ENCODE peak calls at places on chromosomes 2 and 18, in seven cellular contexts. J is activated gamma-delta T cell treated with anti-CD3 and anti-CD28 coated beads, Interleukin-2, amount 50 U/mL, for 16 hours; V is AG08395; B is caudate nucleus; L is immature natural killer cell; P is G401; R is activated CD4-positive, alpha-beta T cell treated with anti-CD3 and anti-CD28 coated beads, Interleukin-2, amount 10 ng/mL, durations not matched to agents 7 days and 5 days. O is an unnamed sample.

GRCh38 chr2:122063716-122064115 is 308.3 kb downstream of the TSN start:
- DNase-seq in B (no peak), J (no peak), P (no peak), V (no peak), L (no peak), R (no peak), O (no peak)

GRCh38 chr2:45578056-45578843 is 32.8 kb downstream of the SRBD1 start:
- DNase-seq in B (no peak), J (no peak), V (peak), L (peak), R (peak), P (no peak), O (peak)

GRCh38 chr2:188746727-188747126 is 227.4 kb upstream of the COL3A1 start:
- DNase-seq in P (no peak), V (no peak), B (no peak), R (no peak), L (no peak), J (no peak), O (no peak)

GRCh38 chr2:229141626-229142025 is 129.5 kb downstream of the PID1 start:
- DNase-seq in P (no peak), B (no peak), R (no peak), V (peak), L (no peak), J (no peak), O (no peak)

GRCh38 chr18:22551536-22552151 is 133.9 kb upstream of the CTAGE1 start:
- DNase-seq in P (no peak), B (no peak), J (no peak), R (no peak), L (no peak), V (peak), O (no peak)

GRCh38 chr2:201969938-201970785 is 63.5 kb upstream of the FZD7 start:
- DNase-seq in P (no peak), J (no peak), L (no peak), B (no peak), R (no peak), V (peak), O (no peak)

GRCh38 chr18:79581911-79582310 is 97.7 kb upstream of the CTDP1 start:
- DNase-seq in V (no peak), J (no peak), P (no peak), R (no peak), B (no peak), L (no peak), O (no peak)

GRCh38 chr2:135744761-135745314 is 3.2 kb downstream of the UBXN4 start:
- DNase-seq in J (no peak), L (no peak), V (peak), P (peak), R (peak), B (no peak), O (peak)

GRCh38 chr2:206443735-206444527 is 599 bp downstream of the ADAM23 start:
- DNase-seq in L (no peak), B (peak), P (peak), J (no peak), V (peak), R (peak), O (peak)

GRCh38 chr2:162333968-162334367 is 10.0 kb upstream of the GCA start:
- DNase-seq in V (peak), R (peak), L (no peak), J (no peak), B (no peak), P (peak), O (peak)

GRCh38 chr2:190315273-190315672 is 4.4 kb downstream of the HIBCH start:
- DNase-seq in R (no peak), J (no peak), V (no peak), B (no peak), P (no peak), L (no peak), O (no peak)

GRCh38 chr2:24111407-24111861 is 11.7 kb downstream of the PFN4 start:
- DNase-seq in J (no peak), L (no peak), V (no peak), B (no peak), P (no peak), R (no peak), O (no peak)

GRCh38 chr18:49869354-49869753 is 56.0 kb upstream of the ACAA2 start:
- DNase-seq in P (no peak), L (no peak), J (no peak), R (no peak), B (no peak), V (no peak), O (no peak)

GRCh38 chr2:239138610-239139009 is 262.2 kb downstream of the HDAC4 start:
- DNase-seq in P (no peak), J (no peak), L (no peak), V (no peak), R (no peak), B (no peak), O (peak)

GRCh38 chr2:189552991-189553404 is 27.6 kb downstream of the SLC40A1 start:
- DNase-seq in B (no peak), R (no peak), V (no peak), P (no peak), J (no peak), L (no peak), O (no peak)

GRCh38 chr18:36692331-36692730 is 136.5 kb downstream of the TPGS2 start:
- DNase-seq in R (no peak), J (no peak), L (no peak), B (no peak), V (peak), P (no peak), O (no peak)

GRCh38 chr2:160952462-160952861 is 207.8 kb upstream of the TANK start:
- DNase-seq in V (peak), B (no peak), L (no peak), P (peak), J (no peak), R (no peak), O (peak)

GRCh38 chr18:31578126-31578525 is 13.6 kb upstream of the TTR start:
- DNase-seq in P (no peak), R (no peak), B (no peak), L (no peak), V (no peak), J (no peak), O (no peak)

GRCh38 chr2:201257381-201257940 is 2.9 kb upstream of the CASP8 start:
- DNase-seq in R (peak), V (peak), J (no peak), P (peak), L (peak), B (no peak), O (peak)

GRCh38 chr18:21452808-21453511 is 147.5 kb downstream of the ESCO1 start:
- DNase-seq in P (peak), V (no peak), J (no peak), L (no peak), R (no peak), B (no peak), O (no peak)

GRCh38 chr2:36556847-36557246 is 41.1 kb downstream of the FEZ2 start:
- DNase-seq in R (no peak), V (peak), L (no peak), P (no peak), J (no peak), B (no peak), O (no peak)

GRCh38 chr2:165837122-165837521 is 43.1 kb upstream of the GALNT3 start:
- DNase-seq in R (no peak), B (no peak), V (peak), J (no peak), P (no peak), L (no peak), O (no peak)

GRCh38 chr2:3223080-3223923 is 154.3 kb downstream of the EIPR1 start:
- DNase-seq in V (no peak), J (peak), R (peak), B (no peak), L (peak), P (no peak), O (no peak)

GRCh38 chr2:128316777-128317185 is 1.9 kb downstream of the HS6ST1 start:
- DNase-seq in R (no peak), P (no peak), V (no peak), L (no peak), J (no peak), B (no peak), O (no peak)

GRCh38 chr2:113795405-113795920 is 39.0 kb upstream of the SLC35F5 start:
- DNase-seq in V (no peak), R (no peak), J (no peak), L (no peak), B (no peak), P (no peak), O (no peak)

GRCh38 chr2:43142921-43143438 is 83.4 kb downstream of the ZFP36L2 start:
- DNase-seq in B (no peak), P (no peak), R (peak), J (no peak), L (peak), V (no peak), O (no peak)

GRCh38 chr2:68086166-68086565 is 23.4 kb upstream of the C1D start:
- DNase-seq in L (no peak), R (no peak), B (no peak), V (no peak), J (no peak), P (no peak), O (no peak)

GRCh38 chr18:23412351-23412964 is 40.6 kb upstream of the RIOK3 start:
- DNase-seq in P (no peak), V (no peak), B (no peak), J (no peak), R (no peak), L (no peak), O (no peak)

GRCh38 chr2:150060341-150060740 is 427.1 kb downstream of the RND3 start:
- DNase-seq in L (no peak), B (no peak), P (no peak), V (peak), R (no peak), J (no peak), O (peak)

GRCh38 chr18:62883937-62884735 is 168.8 kb downstream of the PHLPP1 start:
- DNase-seq in V (no peak), R (no peak), J (no peak), L (no peak), B (no peak), P (no peak), O (no peak)

GRCh38 chr2:24885221-24886113 is 34.6 kb downstream of the ADCY3 start:
- DNase-seq in R (no peak), J (no peak), V (no peak), B (no peak), L (no peak), P (peak), O (peak)

GRCh38 chr2:52465267-52465666 is 1302.3 kb upstream of the CHAC2 start:
- DNase-seq in L (no peak), R (no peak), P (no peak), J (no peak), B (no peak), V (no peak), O (no peak)

GRCh38 chr2:128726221-128726620 is 407.6 kb upstream of the HS6ST1 start:
- DNase-seq in V (no peak), J (no peak), B (no peak), R (no peak), L (no peak), P (no peak), O (no peak)

O was measured in pons.